ENCODE peak calls at places on chromosome 22, in five cellular contexts. D is uterus, R is colonic mucosa, Q is thoracic aorta, Y is fibroblast of lung. E is an unnamed sample. For H3K9me3, the result is how much of the 10 kb centered on the place peaks cover.

GRCh38 chr22:30286813-30287625 is 2.3 kb downstream of the CASTOR1 start:
- DNase-seq in D (peak), R (peak), Q (no peak), Y (peak), E (no peak)

GRCh38 chr22:42644422-42645340 is 4.3 kb upstream of the ATP5MGL start:
- DNase-seq in D (peak), R (no peak), Q (no peak), Y (peak), E (no peak)

GRCh38 chr22:42333544-42333943 is 63.1 kb upstream of the TCF20 start:
- DNase-seq in D (no peak), R (no peak), Q (no peak), Y (no peak), E (no peak)

GRCh38 chr22:23088199-23088604 is 17.9 kb downstream of the GNAZ start:
- DNase-seq in D (no peak), R (no peak), Q (no peak), Y (no peak), E (no peak)

GRCh38 chr22:46977656-46978343 is 215.3 kb downstream of the TBC1D22A start:
- DNase-seq in D (no peak), R (no peak), Q (no peak), Y (no peak), E (no peak)

GRCh38 chr22:23763579-23764331 is 965 bp downstream of the C22orf15 start:
- DNase-seq in D (no peak), R (no peak), Q (no peak), Y (no peak), E (no peak)

GRCh38 chr22:43681724-43682360 is 130.3 kb downstream of the EFCAB6 start:
- DNase-seq in D (no peak), R (no peak), Q (no peak), Y (no peak), E (no peak)

GRCh38 chr22:21919526-21920307 is 32.9 kb downstream of the PPM1F start:
- DNase-seq in D (no peak), R (no peak), Q (no peak), Y (no peak), E (no peak)

GRCh38 chr22:27870234-27871191 is 48.5 kb downstream of the PITPNB start:
- DNase-seq in D (no peak), R (no peak), Q (no peak), Y (no peak), E (no peak)

GRCh38 chr22:22684605-22685561 is 40.5 kb downstream of the GGTLC2 start:
- DNase-seq in D (peak), R (peak), Q (no peak), Y (peak), E (peak)

GRCh38 chr22:46690146-46690545 is 47.9 kb downstream of the CERK start:
- DNase-seq in D (no peak), R (no peak), Q (no peak), Y (no peak), E (no peak)

GRCh38 chr22:26610072-26610958 is 7.5 kb downstream of the CRYBB1 start:
- DNase-seq in D (no peak), R (peak), Q (no peak), Y (peak), E (peak)

GRCh38 chr22:30205281-30206115 is 41.1 kb downstream of the LIF start:
- DNase-seq in D (peak), R (no peak), Q (no peak), Y (peak), E (peak)

GRCh38 chr22:31346255-31346732 is at the start of gene PATZ1:
- DNase-seq in D (peak), R (peak), Q (no peak), Y (peak), E (peak)

GRCh38 chr22:32058656-32059280 is 15.7 kb downstream of the SLC5A1 start:
- DNase-seq in D (no peak), R (no peak), Q (no peak), Y (no peak), E (no peak)

GRCh38 chr22:35930933-35931332 is 97.7 kb downstream of the RBFOX2 start:
- DNase-seq in D (peak), R (no peak), Q (no peak), Y (peak), E (peak)

GRCh38 chr22:47204002-47204979 is 441.8 kb downstream of the TBC1D22A start:
- DNase-seq in D (no peak), R (peak), Q (no peak), Y (no peak), E (no peak)

GRCh38 chr22:24482586-24482985 is 12.5 kb upstream of the UPB1 start:
- DNase-seq in D (no peak), R (no peak), Q (no peak), Y (peak), E (no peak)

GRCh38 chr22:47605441-47605840 is 843.0 kb downstream of the TBC1D22A start:
- DNase-seq in D (no peak), R (no peak), Q (no peak), Y (no peak), E (no peak)

GRCh38 chr22:22578702-22579424 is 19.8 kb upstream of the PRAME start:
- DNase-seq in D (no peak), R (no peak), Q (no peak), Y (peak), E (no peak)

GRCh38 chr22:41648431-41648830 is 27.3 kb downstream of the XRCC6 start:
- DNase-seq in D (no peak), R (no peak), Q (no peak), Y (no peak), E (no peak)

GRCh38 chr22:45542001-45542520 is 39.4 kb downstream of the FBLN1 start:
- DNase-seq in D (no peak), R (no peak), Q (no peak), Y (no peak), E (no peak)

GRCh38 chr22:50102946-50103345 is 13.1 kb downstream of the MOV10L1 start:
- DNase-seq in D (no peak), R (no peak), Q (no peak), Y (no peak), E (no peak)

GRCh38 chr22:45310331-45311032 is 748 bp downstream of the FAM118A start:
- DNase-seq in D (peak), R (no peak), Q (no peak), Y (no peak), E (no peak)

GRCh38 chr22:50720301-50720845 is 17.6 kb upstream of the ACR start:
- DNase-seq in D (no peak), R (no peak), Q (no peak), Y (no peak), E (no peak)

GRCh38 chr22:50170453-50171318 is at the start of gene PANX2:
- DNase-seq in D (no peak), R (no peak), Q (no peak), Y (no peak), E (no peak)

GRCh38 chr22:25447689-25448434 is 116.6 kb upstream of the GRK3 start:
- DNase-seq in D (peak), R (peak), Q (peak), Y (peak), E (peak)

GRCh38 chr22:45888221-45889092 is 88.5 kb downstream of the WNT7B start:
- DNase-seq in D (no peak), R (no peak), Q (no peak), Y (no peak), E (no peak)

GRCh38 chr22:28395920-28396447 is 283.7 kb downstream of the TTC28 start:
- DNase-seq in D (no peak), R (no peak), Q (no peak), Y (peak), E (no peak)

GRCh38 chr22:23478175-23478574 is 101.9 kb downstream of the IGLL1 start:
- DNase-seq in D (no peak), R (no peak), Q (no peak), Y (no peak), E (no peak)

GRCh38 chr22:29310863-29311339 is 4.5 kb downstream of the GAS2L1 start:
- DNase-seq in D (peak), R (peak), Q (peak), Y (peak), E (peak)

GRCh38 chr22:19964701-19965386 is 23.2 kb upstream of the TXNRD2 start:
- DNase-seq in D (no peak), R (no peak), Q (no peak), Y (no peak), E (no peak)

GRCh38 chr22:19966908-19967750 is 25.5 kb upstream of the TXNRD2 start:
- DNase-seq in D (no peak), R (no peak), Q (no peak), Y (no peak), E (no peak)

GRCh38 chr22:19963863-19964642 is 22.4 kb upstream of the TXNRD2 start:
- DNase-seq in D (no peak), R (no peak), Q (no peak), Y (no peak), E (no peak)

GRCh38 chr22:19967850-19968449 is 26.3 kb upstream of the TXNRD2 start:
- DNase-seq in D (no peak), R (no peak), Q (no peak), Y (no peak), E (no peak)

DNA sequence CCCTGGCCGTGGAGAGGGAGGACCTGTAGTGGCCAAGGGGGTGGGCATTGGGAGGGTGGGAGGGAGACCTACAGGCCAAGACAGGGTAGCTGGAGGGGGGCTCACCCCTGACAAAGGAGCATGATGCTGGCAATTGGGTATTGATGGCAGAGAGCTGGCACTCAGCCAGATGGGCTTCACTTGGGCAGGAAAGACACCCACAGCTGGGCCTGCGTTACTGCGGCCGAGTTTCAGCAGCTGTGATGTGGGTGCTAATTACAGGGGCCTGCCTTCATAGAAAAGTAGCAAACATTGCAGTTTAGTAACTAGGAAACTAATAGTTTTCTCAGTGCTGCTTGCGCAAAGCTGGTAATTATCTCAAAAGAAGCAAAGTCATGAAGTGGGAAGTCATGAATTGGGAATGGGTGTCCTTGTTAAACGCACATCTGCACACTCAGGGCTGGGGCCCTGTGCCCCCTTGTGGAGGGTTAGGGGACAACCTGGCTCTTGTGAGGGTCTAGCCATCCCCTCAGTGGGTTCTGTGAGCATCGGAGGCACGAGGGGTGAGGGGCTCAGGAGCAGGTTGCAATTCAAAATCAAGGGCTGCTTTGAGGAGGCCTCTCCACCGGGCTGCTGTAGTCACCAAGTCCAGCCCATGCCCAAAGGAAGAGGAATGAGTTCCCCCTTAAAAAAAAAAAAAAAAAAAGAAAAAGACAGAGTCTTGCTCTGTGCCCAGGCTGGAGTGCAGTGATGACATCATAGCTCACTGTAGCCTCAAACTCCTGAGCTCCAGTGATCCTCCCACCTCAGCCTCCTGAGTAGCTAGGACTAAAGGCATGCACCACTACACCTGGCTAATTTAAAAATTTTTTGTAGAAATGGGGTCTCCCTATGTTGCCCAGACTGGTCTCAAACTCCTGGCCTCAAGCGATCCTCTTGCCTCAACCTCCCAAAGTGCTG is 24.4 kb upstream of the TXNRD2 start:
- DNase-seq in D (no peak), R (no peak), Q (no peak), Y (no peak), E (no peak)
- TF ChIP-seq CTCF in D (no peak), R (no peak), Q (peak), Y (peak), E (peak)

DNA sequence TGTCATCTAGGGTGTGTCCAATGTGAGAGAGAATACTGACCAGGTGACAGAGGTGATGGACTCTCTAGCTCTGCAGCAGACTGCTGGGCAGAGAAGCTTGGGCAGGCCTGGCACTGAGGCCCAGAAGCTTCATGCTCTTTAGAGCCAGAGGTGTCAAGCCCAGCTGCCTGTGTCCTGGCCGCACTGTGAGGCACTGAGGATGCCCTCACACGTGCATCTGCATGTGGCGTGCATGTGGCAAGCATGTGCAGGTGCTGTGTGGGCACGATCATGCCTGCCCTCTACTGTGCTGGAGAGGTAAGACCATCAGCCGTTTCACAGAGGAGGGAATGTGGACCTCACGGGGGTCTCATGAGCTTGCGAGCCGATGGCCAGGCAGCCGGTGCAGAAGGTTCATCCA is 15.8 kb upstream of the TXNRD2 start:
- DNase-seq in D (no peak), R (no peak), Q (no peak), Y (no peak), E (no peak)
- H3K27ac ChIP-seq in D (no peak), R (no peak), Q (no peak), Y (no peak), E (no peak)

DNA sequence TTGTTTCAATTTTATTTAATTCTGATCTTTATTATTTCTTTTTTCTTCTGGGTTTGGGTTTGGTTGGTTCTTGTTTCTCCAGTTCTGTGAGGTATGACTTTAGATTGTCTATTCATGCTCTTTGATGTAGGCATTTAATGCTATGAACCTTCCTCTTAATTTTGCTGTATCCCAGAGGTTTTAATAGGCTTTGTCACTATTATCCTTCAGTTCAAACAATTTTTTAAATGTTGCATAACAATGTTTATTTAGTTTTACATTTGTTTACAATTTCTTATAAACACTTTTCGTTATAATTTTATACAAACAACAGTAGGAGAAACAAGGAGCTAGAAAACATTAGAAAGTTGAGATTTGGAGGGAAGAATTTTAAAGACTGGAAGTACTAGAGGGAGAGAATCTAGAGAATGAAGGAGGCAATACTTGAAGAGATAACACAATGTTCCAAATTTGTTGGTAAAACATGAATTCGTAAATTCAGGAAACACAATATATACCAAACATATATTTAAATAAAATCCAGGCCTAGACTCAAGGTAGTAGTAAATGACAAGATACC is 96.2 kb upstream of the SERPIND1 start:
- DNase-seq in D (no peak), R (no peak), Q (no peak), Y (no peak), E (no peak)
- H3K9me3 ChIP-seq in D (under half), R (under half), Q (under half), Y (under half), E (under half)

DNA sequence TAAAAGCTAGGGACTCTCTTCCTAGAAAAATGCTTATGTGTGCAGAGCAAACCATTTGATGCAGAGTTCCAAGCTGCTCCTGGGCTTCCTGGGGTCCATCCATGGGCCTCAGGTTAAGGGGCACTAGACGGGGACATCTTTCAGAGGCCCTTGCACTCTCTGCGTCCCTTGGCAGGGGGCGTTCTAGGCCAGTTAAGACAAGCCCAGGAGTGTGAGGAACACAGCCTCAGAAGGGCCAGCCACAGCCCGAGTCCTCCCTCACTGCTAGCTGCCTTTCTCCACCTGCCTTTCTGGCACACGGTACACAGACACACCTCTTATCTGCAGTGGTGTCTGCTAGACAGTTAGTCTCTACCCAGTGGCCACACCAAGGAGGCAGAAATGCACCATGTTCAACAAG is 18.0 kb upstream of the BID start:
- DNase-seq in D (no peak), R (no peak), Q (no peak), Y (no peak), E (no peak)
- TF ChIP-seq CTCF in D (no peak), R (no peak), Q (no peak), Y (no peak), E (no peak)

GRCh38 chr22:17970205-17970708 is 54.1 kb downstream of the MICAL3 start:
- DNase-seq in D (no peak), R (no peak), Q (no peak), Y (peak), E (no peak)

GRCh38 chr22:17969732-17970131 is 54.6 kb downstream of the MICAL3 start:
- DNase-seq in D (no peak), R (no peak), Q (peak), Y (peak), E (peak)

GRCh38 chr22:17972385-17973181 is 51.8 kb downstream of the MICAL3 start:
- DNase-seq in D (no peak), R (no peak), Q (no peak), Y (peak), E (peak)

GRCh38 chr22:17973217-17973616 is 51.1 kb downstream of the MICAL3 start:
- DNase-seq in D (no peak), R (no peak), Q (no peak), Y (no peak), E (no peak)

GRCh38 chr22:17971711-17972110 is 52.6 kb downstream of the MICAL3 start:
- DNase-seq in D (no peak), R (no peak), Q (no peak), Y (no peak), E (no peak)
- H3K27ac ChIP-seq in D (no peak), R (no peak), Q (peak), Y (no peak), E (peak)

GRCh38 chr22:49037701-49038245 is 789.9 kb downstream of the BRD1 start:
- DNase-seq in D (no peak), R (no peak), Q (no peak), Y (no peak), E (no peak)
- H3K9me3 ChIP-seq in D (under half), R (under half), Q (under half), Y (under half), E (half or more)